ENCODE peak calls at places on chromosome 1, in ten cellular contexts. U is cardiac muscle cell; W is left lung; B is cardiac fibroblast; E is A549; T is CD4-positive, alpha-beta T cell; V is OCI-LY7; O is endothelial cell of umbilical vein; H is endodermal cell; Y is ascending aorta. P is an unnamed sample.

GRCh38 chr1:68327414-68327813 is 95.1 kb upstream of the WLS start:
- DNase-seq in Y (no peak), B (peak), T (no peak), W (no peak), E (no peak), U (no peak), O (peak), H (no peak), V (no peak), P (no peak)

GRCh38 chr1:220514256-220514655 is 13.7 kb upstream of the MARK1 start:
- DNase-seq in V (no peak), Y (no peak), H (no peak), B (no peak), E (no peak), O (no peak), W (no peak), U (no peak), T (no peak), P (no peak)

GRCh38 chr1:62321438-62321837 is 2.2 kb upstream of the KANK4 start:
- DNase-seq in E (peak), B (peak), H (no peak), W (no peak), V (no peak), O (no peak), Y (no peak), U (no peak), T (no peak), P (no peak)

GRCh38 chr1:212651521-212651920 is 43.0 kb downstream of the ATF3 start:
- DNase-seq in E (no peak), W (no peak), U (no peak), B (peak), Y (no peak), V (no peak), T (no peak), O (no peak), H (no peak), P (no peak)

GRCh38 chr1:159918041-159918917 is 7.0 kb downstream of the TAGLN2 start:
- DNase-seq in E (no peak), B (no peak), H (no peak), Y (no peak), V (no peak), W (no peak), O (no peak), U (no peak), T (no peak), P (no peak)

GRCh38 chr1:226134170-226135058 is 52.1 kb downstream of the ACBD3 start:
- DNase-seq in T (no peak), O (no peak), Y (no peak), V (no peak), U (no peak), H (no peak), B (no peak), E (no peak), W (no peak), P (no peak)

GRCh38 chr1:234320069-234320468 is 53.2 kb upstream of the COA6 start:
- DNase-seq in Y (no peak), V (no peak), W (no peak), E (no peak), T (no peak), U (no peak), B (no peak), O (no peak), H (no peak), P (no peak)

GRCh38 chr1:7149080-7149838 is 364.0 kb downstream of the CAMTA1 start:
- DNase-seq in U (peak), O (no peak), T (no peak), Y (no peak), E (no peak), V (no peak), B (peak), W (peak), H (peak), P (peak)

GRCh38 chr1:1304331-1305299 is 3.1 kb downstream of the ACAP3 start:
- DNase-seq in V (no peak), T (no peak), O (no peak), Y (no peak), B (peak), U (peak), W (no peak), E (no peak), H (peak), P (peak)

GRCh38 chr1:43856188-43856587 is 77.4 kb upstream of the ARTN start:
- DNase-seq in H (peak), O (no peak), U (no peak), V (no peak), B (no peak), Y (no peak), T (no peak), W (no peak), E (no peak), P (no peak)

GRCh38 chr1:1907098-1907736 is 7.8 kb upstream of the CALML6 start:
- DNase-seq in B (no peak), V (peak), W (no peak), O (no peak), T (no peak), E (no peak), Y (no peak), U (no peak), H (no peak), P (no peak)

GRCh38 chr1:175319912-175320230 is 127.3 kb upstream of the KIAA0040 start:
- DNase-seq in V (peak), B (no peak), Y (no peak), T (no peak), U (no peak), O (no peak), W (no peak), H (no peak), E (no peak), P (no peak)
- TF ChIP-seq CTCF in V (peak), B (no peak), Y (no peak), T (peak), U (no peak), O (no peak), W (peak), H (no peak), E (no peak), P (no peak)

DNA sequence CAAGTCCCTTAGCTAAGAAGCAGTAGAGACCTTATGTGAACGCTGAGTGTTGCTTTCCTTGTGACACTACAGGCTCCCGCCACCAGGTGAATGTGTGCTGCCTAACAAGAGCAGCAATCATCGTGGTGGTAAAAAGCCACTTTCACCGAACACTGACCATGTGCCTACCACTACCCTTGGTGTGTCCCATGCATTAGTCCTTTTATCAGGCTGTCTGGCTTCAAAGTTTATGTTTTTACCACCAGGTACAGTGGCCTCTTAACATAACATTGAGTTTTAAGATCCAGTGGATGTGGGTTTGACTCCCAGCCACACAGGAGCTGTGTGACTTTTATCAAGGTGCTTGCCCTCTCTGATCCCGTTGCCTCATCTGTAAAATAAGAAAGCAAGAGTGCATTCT is 1.7 kb downstream of the C1QB start:
- DNase-seq in U (no peak), E (peak), W (no peak), T (no peak), Y (no peak), B (no peak), O (no peak), V (no peak), H (peak), P (no peak)
- TF ChIP-seq CTCF in U (no peak), E (no peak), W (no peak), T (no peak), Y (no peak), B (no peak), O (no peak), V (no peak), H (peak), P (peak)

GRCh38 chr1:113451710-113452109 is 61.4 kb downstream of the MAGI3 start:
- DNase-seq in H (no peak), T (no peak), B (no peak), W (no peak), U (no peak), O (peak), V (no peak), Y (no peak), E (no peak), P (no peak)

GRCh38 chr1:113455374-113455773 is 65.1 kb downstream of the MAGI3 start:
- DNase-seq in T (no peak), Y (no peak), V (no peak), O (no peak), U (no peak), E (no peak), W (no peak), H (no peak), B (no peak), P (no peak)

GRCh38 chr1:113456967-113457366 is 66.7 kb downstream of the MAGI3 start:
- DNase-seq in W (no peak), E (peak), O (peak), B (peak), T (no peak), V (no peak), H (no peak), U (no peak), Y (peak), P (no peak)

GRCh38 chr1:113452921-113453770 is 62.8 kb downstream of the MAGI3 start:
- DNase-seq in W (no peak), E (no peak), U (peak), H (no peak), O (peak), V (peak), T (no peak), B (peak), Y (no peak), P (no peak)

DNA sequence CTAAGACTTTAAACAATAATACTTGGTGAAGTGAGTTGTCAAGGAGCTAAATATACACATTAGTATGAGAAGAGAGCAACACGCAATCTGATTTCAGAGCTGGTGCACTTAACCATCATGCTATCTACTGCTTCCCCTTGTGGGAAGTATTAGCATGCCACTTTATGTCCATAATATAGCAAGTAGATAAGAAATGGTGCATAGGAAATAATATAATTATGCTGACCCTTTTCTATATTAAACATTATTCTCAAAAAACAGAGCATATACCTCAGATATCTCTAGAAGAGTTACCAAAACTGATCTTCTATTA is 63.4 kb downstream of the MAGI3 start:
- DNase-seq in E (no peak), O (no peak), H (no peak), Y (no peak), U (no peak), T (no peak), W (no peak), B (no peak), V (no peak), P (no peak)
- TF ChIP-seq CTCF in E (no peak), O (no peak), H (no peak), Y (no peak), U (no peak), T (no peak), W (no peak), B (no peak), V (no peak), P (no peak)

GRCh38 chr1:9127395-9128160 is 1.3 kb downstream of the GPR157 start:
- DNase-seq in T (no peak), Y (no peak), U (peak), V (no peak), H (no peak), W (peak), O (no peak), B (no peak), E (no peak), P (no peak)

GRCh38 chr1:9126511-9126910 is 2.4 kb downstream of the GPR157 start:
- DNase-seq in U (no peak), H (no peak), T (no peak), E (no peak), Y (no peak), B (no peak), V (no peak), W (no peak), O (no peak), P (no peak)

GRCh38 chr1:9128161-9128519 is 762 bp downstream of the GPR157 start:
- DNase-seq in E (peak), O (no peak), W (peak), T (no peak), V (no peak), U (peak), Y (no peak), H (no peak), B (no peak), P (no peak)

GRCh38 chr1:9129391-9130041 is 614 bp upstream of the GPR157 start:
- DNase-seq in T (peak), U (peak), W (peak), H (peak), O (peak), Y (peak), B (peak), V (peak), E (peak), P (peak)

DNA sequence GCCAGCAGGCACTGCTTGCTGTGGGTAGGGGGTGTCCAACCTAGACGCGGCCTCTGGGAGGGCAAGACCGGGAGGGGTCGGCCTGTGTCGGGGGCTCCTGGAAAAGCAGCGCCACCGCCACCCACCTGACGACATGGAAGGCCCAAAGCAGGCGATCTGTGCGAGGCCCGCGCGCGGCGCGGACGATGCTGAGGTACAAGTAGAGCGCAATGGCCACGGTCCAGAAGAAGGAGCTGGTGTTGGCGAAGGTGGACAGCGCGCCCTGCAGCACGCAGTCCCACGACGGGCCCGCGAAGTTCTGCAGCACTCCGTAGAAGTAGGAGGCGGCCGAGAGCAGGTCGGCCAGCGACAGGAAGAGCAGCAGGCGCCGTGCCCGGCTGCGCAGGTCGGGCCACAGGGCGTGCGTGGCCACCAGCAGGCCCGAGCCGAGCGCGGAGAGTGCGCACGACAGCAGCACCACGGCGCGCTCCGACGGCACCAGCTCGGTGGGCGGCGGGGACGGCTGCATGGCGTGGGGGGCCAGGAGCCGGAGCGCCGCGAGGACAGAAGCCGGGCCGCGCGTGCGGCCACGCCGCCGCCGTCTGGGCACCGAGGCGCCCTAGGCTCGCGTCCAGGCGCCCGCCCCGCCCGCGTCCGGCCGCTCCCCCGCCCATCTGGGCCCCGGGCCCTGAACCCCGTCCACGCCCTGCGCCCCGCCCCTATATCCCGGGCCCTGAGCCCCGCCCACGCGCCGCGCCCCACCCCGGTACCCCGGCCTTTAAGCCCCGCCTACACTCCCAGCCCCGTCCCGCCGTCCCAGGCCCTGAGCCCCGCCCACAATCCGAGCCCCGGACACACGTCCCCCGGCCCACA is at the start of gene GPR157:
- DNase-seq in U (peak), V (peak), H (peak), Y (no peak), W (peak), E (peak), B (peak), T (peak), O (peak), P (peak)
- TF ChIP-seq CTCF in U (no peak), V (peak), H (peak), Y (no peak), W (no peak), E (no peak), B (no peak), T (no peak), O (no peak), P (no peak)